ENCODE peak calls at places on chromosomes 4 and X, in ten cellular contexts. L, Z, F, B, V, W, Y, S, C and M are unnamed samples. For H3K36me3 and H3K9me3, the result is how much of the 10 kb centered on the place peaks cover.

GRCh38 chr4:139253046-139253445 is 27.0 kb downstream of the MGARP start:
- DNase-seq in S (no peak), Y (no peak), W (no peak), B (no peak), C (no peak), Z (no peak), V (no peak), F (no peak), L (no peak), M (no peak)

GRCh38 chr4:63922146-63922545 is 487.1 kb downstream of the TECRL start:
- DNase-seq in C (no peak), L (no peak), V (no peak), B (no peak), F (no peak), Z (no peak), Y (no peak), W (no peak), S (peak), M (no peak)

GRCh38 chrX:45524296-45524695 is 323.6 kb upstream of the DIPK2B start:
- DNase-seq in B (no peak), Y (peak), Z (no peak), C (no peak), V (no peak), F (peak), L (no peak), S (no peak), W (peak), M (no peak)

GRCh38 chr4:56128231-56128630 is 179.5 kb downstream of the CEP135 start:
- DNase-seq in Z (no peak), S (no peak), F (peak), B (no peak), C (no peak), L (no peak), V (no peak), W (peak), Y (peak), M (peak)

GRCh38 chrX:154097597-154098541 is at the start of gene MECP2:
- DNase-seq in V (peak), Z (peak), Y (peak), W (peak), L (peak), F (peak), S (peak), C (peak), B (peak), M (peak)

GRCh38 chr4:118772149-118773081 is 63.5 kb downstream of the SEC24D start:
- DNase-seq in W (peak), B (no peak), F (peak), S (no peak), Y (peak), L (peak), C (peak), Z (peak), V (peak), M (peak)

GRCh38 chrX:144327515-144327914 is 443.6 kb downstream of the UBE2NL start:
- DNase-seq in F (no peak), L (peak), V (no peak), W (peak), C (no peak), Z (no peak), B (no peak), S (no peak), Y (no peak), M (no peak)

GRCh38 chr4:152045781-152046571 is 285.2 kb upstream of the GATB start:
- DNase-seq in V (peak), Y (peak), C (peak), W (no peak), Z (peak), F (no peak), L (peak), B (peak), S (peak), M (peak)

GRCh38 chr4:88659061-88659889 is 38.4 kb downstream of the NAP1L5 start:
- DNase-seq in Y (peak), S (peak), B (no peak), W (peak), L (peak), V (peak), C (peak), F (peak), Z (peak), M (peak)

GRCh38 chr4:67941074-67941473 is 22.2 kb downstream of the TMPRSS11A start:
- DNase-seq in S (no peak), V (no peak), B (no peak), C (no peak), F (no peak), L (no peak), Y (no peak), W (no peak), Z (no peak), M (no peak)

GRCh38 chr4:168562021-168562691 is 65.3 kb downstream of the PALLD start:
- DNase-seq in S (no peak), F (peak), B (no peak), L (no peak), C (no peak), V (no peak), Z (no peak), W (peak), Y (peak), M (peak)

GRCh38 chr4:158890294-158890693 is 121.5 kb downstream of the FNIP2 start:
- DNase-seq in W (no peak), F (no peak), Z (no peak), C (no peak), B (no peak), S (no peak), V (no peak), L (no peak), Y (no peak), M (no peak)

GRCh38 chrX:23331701-23332100 is 2.9 kb upstream of the PTCHD1 start:
- DNase-seq in S (no peak), L (no peak), W (no peak), C (no peak), V (no peak), Y (no peak), F (no peak), Z (no peak), B (peak), M (no peak)

GRCh38 chr4:74671074-74671698 is 123.1 kb downstream of the BTC start:
- DNase-seq in C (peak), L (peak), W (peak), S (peak), F (peak), Z (peak), Y (peak), V (peak), B (peak), M (peak)

GRCh38 chr4:33071552-33071951 is 2351.4 kb downstream of the PCDH7 start:
- DNase-seq in V (no peak), C (no peak), B (no peak), W (no peak), Z (no peak), S (no peak), F (peak), L (no peak), Y (peak), M (no peak)

GRCh38 chr4:153261431-153261830 is 57.2 kb downstream of the TRIM2 start:
- DNase-seq in L (no peak), B (no peak), Y (no peak), W (no peak), S (no peak), F (no peak), C (no peak), V (no peak), Z (no peak), M (no peak)

GRCh38 chrX:149472620-149473019 is 32.5 kb downstream of the IDS start:
- DNase-seq in Z (no peak), V (no peak), W (peak), C (no peak), L (peak), S (no peak), B (no peak), Y (no peak), F (no peak), M (no peak)

GRCh38 chrX:154542723-154543424 is 3.8 kb downstream of the G6PD start:
- DNase-seq in V (no peak), Y (no peak), L (no peak), F (no peak), B (no peak), C (no peak), W (no peak), Z (no peak), S (no peak), M (no peak)

GRCh38 chr4:183255487-183255886 is 64.6 kb downstream of the CLDN22 start:
- DNase-seq in V (no peak), S (no peak), L (no peak), C (no peak), Z (no peak), F (no peak), Y (no peak), B (no peak), W (no peak), M (no peak)

GRCh38 chr4:112589207-112589606 is 47.5 kb downstream of the ZGRF1 start:
- DNase-seq in L (peak), Z (no peak), Y (peak), W (peak), S (no peak), C (peak), B (no peak), F (peak), V (no peak), M (no peak)

GRCh38 chrX:8748855-8749254 is 16.9 kb upstream of the ANOS1 start:
- DNase-seq in F (peak), B (no peak), L (peak), C (no peak), V (no peak), S (peak), Z (no peak), W (peak), Y (no peak), M (peak)

GRCh38 chr4:6321361-6321760 is 51.7 kb downstream of the WFS1 start:
- DNase-seq in L (no peak), W (no peak), B (no peak), Y (no peak), S (no peak), V (no peak), F (no peak), Z (no peak), C (no peak), M (no peak)

GRCh38 chrX:41180194-41180902 is 95.1 kb downstream of the USP9X start:
- DNase-seq in Y (peak), V (peak), C (peak), W (peak), F (peak), L (peak), Z (no peak), S (peak), B (no peak), M (peak)

GRCh38 chrX:41189156-41189555 is 103.9 kb downstream of the USP9X start:
- DNase-seq in Z (no peak), Y (no peak), L (no peak), S (no peak), V (no peak), C (no peak), B (no peak), F (no peak), W (no peak), M (no peak)

GRCh38 chrX:41184312-41184711 is 99.1 kb downstream of the USP9X start:
- DNase-seq in L (no peak), W (no peak), Z (no peak), F (no peak), B (no peak), C (no peak), Y (no peak), V (no peak), S (no peak), M (no peak)
- H3K36me3 ChIP-seq in L (half or more), W (under half), Z (under half), F (under half), B (under half), C (under half), Y (under half), V (half or more), S (half or more), M (half or more)

DNA sequence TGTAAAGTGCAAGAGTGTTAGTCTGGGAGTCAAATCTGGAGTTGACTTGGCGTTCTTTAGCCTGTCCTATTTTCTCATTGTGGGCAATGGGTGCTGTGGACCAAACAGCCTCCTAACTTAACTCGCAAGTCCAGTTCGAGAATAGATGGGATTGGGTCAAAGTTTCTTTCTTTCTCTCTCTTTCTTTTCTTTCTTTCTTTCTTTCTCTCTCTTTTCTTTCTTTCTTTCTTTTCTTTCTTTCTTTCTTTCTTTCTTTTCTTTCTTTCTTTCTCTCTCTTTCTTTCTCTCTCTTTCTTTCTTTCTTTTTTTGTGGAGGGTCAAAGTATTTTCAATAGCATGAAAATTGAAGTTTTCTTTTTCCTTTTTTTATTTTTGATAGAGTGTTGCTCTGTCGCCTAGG is 3.0 kb downstream of the SLC9A6 start:
- DNase-seq in L (no peak), C (no peak), W (no peak), S (no peak), Z (no peak), F (no peak), B (no peak), V (no peak), Y (no peak), M (no peak)
- H3K9ac ChIP-seq in L (no peak), C (no peak), W (no peak), S (no peak), Z (no peak), F (no peak), B (no peak), V (no peak), Y (no peak), M (no peak)

DNA sequence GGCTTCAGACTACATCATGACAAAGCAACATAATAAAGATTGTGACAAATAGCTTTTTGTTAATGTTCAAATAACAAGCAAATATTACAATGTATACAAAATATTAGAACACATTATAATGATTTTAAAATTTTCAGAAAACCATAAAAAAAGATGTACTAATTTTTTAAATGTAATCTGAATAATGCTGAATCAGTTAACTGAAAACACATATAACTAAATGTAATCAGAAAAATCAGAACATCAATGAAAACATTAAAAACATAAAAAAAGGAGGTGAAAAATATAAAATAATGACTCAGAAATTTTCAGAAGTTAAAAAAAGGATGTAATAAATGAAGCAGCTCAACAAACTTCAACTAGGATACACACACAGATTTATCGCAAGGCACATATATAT is 53.5 kb downstream of the ZNF721 start:
- DNase-seq in Y (no peak), L (no peak), F (no peak), V (no peak), S (no peak), Z (no peak), C (no peak), W (no peak), B (no peak), M (no peak)
- H3K9me3 ChIP-seq in Y (under half), L (half or more), F (half or more), V (half or more), S (half or more), Z (under half), C (half or more), W (half or more), B (half or more), M (half or more)

DNA sequence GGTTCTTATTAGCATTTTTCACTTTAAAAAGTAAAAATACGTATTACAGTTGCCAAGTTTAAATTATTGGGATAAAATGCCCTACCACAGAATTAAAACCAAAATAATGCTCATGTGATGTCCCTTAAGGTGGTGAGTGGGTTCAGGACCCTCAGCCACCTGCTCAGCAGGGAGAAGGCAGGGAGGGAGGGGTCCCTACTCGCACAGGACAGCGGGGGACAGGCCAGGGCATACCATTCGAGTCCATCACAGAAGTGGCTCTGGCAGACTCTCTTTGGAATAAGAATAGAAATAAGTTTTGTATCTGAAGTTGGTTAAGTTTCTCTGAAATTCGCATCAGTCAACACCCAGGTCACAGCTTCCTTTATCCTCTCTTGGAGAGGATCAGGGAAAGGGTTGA is 37.7 kb downstream of the NOP14 start:
- DNase-seq in F (no peak), Z (no peak), S (no peak), Y (no peak), L (no peak), W (no peak), C (no peak), B (no peak), V (no peak), M (no peak)
- H3K36me3 ChIP-seq in F (half or more), Z (under half), S (half or more), Y (under half), L (half or more), W (under half), C (under half), B (under half), V (half or more), M (half or more)

GRCh38 chr4:41058426-41058825 is 155.9 kb downstream of the APBB2 start:
- DNase-seq in Y (peak), S (no peak), Z (no peak), V (no peak), B (no peak), W (no peak), C (no peak), L (no peak), F (peak), M (no peak)

GRCh38 chr4:41060352-41061318 is 153.7 kb downstream of the APBB2 start:
- DNase-seq in S (no peak), W (no peak), Z (no peak), V (no peak), C (no peak), B (no peak), Y (no peak), F (no peak), L (no peak), M (no peak)

GRCh38 chr4:41064953-41065352 is 149.4 kb downstream of the APBB2 start:
- DNase-seq in L (no peak), Y (no peak), B (no peak), F (no peak), S (no peak), V (no peak), W (no peak), Z (no peak), C (no peak), M (no peak)

GRCh38 chr4:41057456-41057855 is 156.9 kb downstream of the APBB2 start:
- DNase-seq in L (peak), Z (no peak), C (no peak), Y (peak), F (peak), V (no peak), S (no peak), B (no peak), W (no peak), M (peak)

GRCh38 chr4:41061482-41062185 is 152.7 kb downstream of the APBB2 start:
- DNase-seq in Z (no peak), B (no peak), S (no peak), V (no peak), L (peak), W (no peak), Y (no peak), F (peak), C (no peak), M (peak)
- H3K9ac ChIP-seq in Z (no peak), B (no peak), S (no peak), V (no peak), L (no peak), W (no peak), Y (no peak), F (no peak), C (no peak), M (peak)

GRCh38 chr4:71855944-71856343 is 72.1 kb upstream of the GC start:
- DNase-seq in Y (no peak), F (no peak), Z (no peak), B (no peak), L (no peak), C (no peak), W (no peak), V (no peak), S (no peak), M (no peak)

GRCh38 chr4:71860643-71861042 is 76.8 kb upstream of the GC start:
- DNase-seq in Y (no peak), B (no peak), V (peak), L (peak), C (peak), Z (peak), W (peak), F (no peak), S (peak), M (no peak)

GRCh38 chr4:71863457-71863856 is 79.6 kb upstream of the GC start:
- DNase-seq in B (no peak), Y (no peak), Z (no peak), F (no peak), L (no peak), C (no peak), V (no peak), S (no peak), W (no peak), M (no peak)

GRCh38 chr4:71862315-71862714 is 78.4 kb upstream of the GC start:
- DNase-seq in S (no peak), W (no peak), Z (no peak), L (no peak), F (no peak), V (no peak), C (no peak), B (no peak), Y (no peak), M (no peak)

GRCh38 chr4:71857713-71858451 is 74.0 kb upstream of the GC start:
- DNase-seq in B (peak), V (peak), C (no peak), S (peak), W (no peak), L (no peak), F (no peak), Z (peak), Y (no peak), M (no peak)
- H3K9me3 ChIP-seq in B (under half), V (half or more), C (under half), S (under half), W (under half), L (under half), F (under half), Z (under half), Y (under half), M (under half)